ENCODE peak calls at places on chromosomes 12 and 14, in eight cellular contexts. L is mammary epithelial cell, N is mesothelial cell of epicardium, S is coronary artery, J is hepatocyte, Q is GM23338, I is HFFc6, A is A549. Z is an unnamed sample.

GRCh38 chr12:84919271-84919670 is 6.7 kb upstream of the SLC6A15 start:
- DNase-seq in S (no peak), N (no peak), J (no peak), I (no peak), Q (no peak), A (no peak), L (peak), Z (no peak)

GRCh38 chr14:75995372-75996041 is 9.9 kb downstream of the IFT43 start:
- DNase-seq in L (no peak), J (no peak), Q (no peak), A (no peak), N (no peak), I (peak), S (peak), Z (no peak)

GRCh38 chr12:102883204-102883799 is 33.7 kb downstream of the PAH start:
- DNase-seq in L (peak), A (peak), Q (peak), S (no peak), I (peak), N (peak), J (peak), Z (peak)

GRCh38 chr12:123102381-123102780 is 48.5 kb downstream of the PITPNM2 start:
- DNase-seq in A (no peak), N (no peak), I (no peak), L (no peak), J (no peak), S (no peak), Q (no peak), Z (no peak)

GRCh38 chr12:77973579-77973978 is 142.9 kb downstream of the NAV3 start:
- DNase-seq in L (no peak), I (no peak), S (no peak), Q (no peak), A (no peak), N (no peak), J (no peak), Z (no peak)

GRCh38 chr12:109092484-109093021 is 719 bp downstream of the ALKBH2 start:
- DNase-seq in A (no peak), Q (no peak), S (no peak), J (no peak), L (peak), I (no peak), N (no peak), Z (no peak)

GRCh38 chr14:88547386-88547780 is 7.4 kb downstream of the PTPN21 start:
- DNase-seq in S (no peak), J (no peak), A (no peak), N (no peak), Q (no peak), I (no peak), L (no peak), Z (no peak)

GRCh38 chr12:13534645-13535398 is 338.3 kb downstream of the EMP1 start:
- DNase-seq in S (no peak), I (peak), A (peak), N (peak), L (peak), J (peak), Q (peak), Z (peak)

GRCh38 chr12:69509308-69509736 is 39.1 kb downstream of the FRS2 start:
- DNase-seq in L (no peak), S (no peak), I (peak), A (no peak), J (no peak), Q (no peak), N (no peak), Z (no peak)

GRCh38 chr12:8527250-8528130 is 13.2 kb downstream of the CLEC4E start:
- DNase-seq in J (no peak), S (no peak), A (no peak), Q (peak), N (no peak), L (no peak), I (no peak), Z (no peak)

GRCh38 chr14:33880330-33880729 is 70.5 kb downstream of the EGLN3 start:
- DNase-seq in N (no peak), J (no peak), L (no peak), I (no peak), Q (no peak), S (no peak), A (no peak), Z (no peak)

GRCh38 chr12:43131304-43131703 is 420.7 kb downstream of the ADAMTS20 start:
- DNase-seq in J (no peak), N (no peak), A (no peak), Q (peak), S (no peak), I (no peak), L (no peak), Z (no peak)

GRCh38 chr12:71250186-71250585 is 92.4 kb upstream of the TSPAN8 start:
- DNase-seq in Q (no peak), A (no peak), J (no peak), N (no peak), I (no peak), S (no peak), L (peak), Z (no peak)

GRCh38 chr12:89706551-89707348 is 1.9 kb downstream of the ATP2B1 start:
- DNase-seq in S (no peak), I (no peak), Q (peak), N (no peak), J (peak), A (peak), L (peak), Z (no peak)

GRCh38 chr14:64478634-64479250 is 13.4 kb downstream of the AKAP5 start:
- DNase-seq in N (no peak), Q (no peak), J (no peak), S (no peak), A (peak), L (peak), I (no peak), Z (no peak)

GRCh38 chr14:34199585-34199984 is 248.7 kb upstream of the EGLN3 start:
- DNase-seq in N (no peak), S (no peak), Q (no peak), I (no peak), A (no peak), L (peak), J (no peak), Z (no peak)

GRCh38 chr14:61561657-61562276 is 133.5 kb upstream of the HIF1A start:
- DNase-seq in A (peak), I (peak), J (peak), Q (peak), N (peak), L (peak), S (peak), Z (no peak)

GRCh38 chr12:124747426-124748161 is 116.1 kb downstream of the SCARB1 start:
- DNase-seq in J (peak), S (no peak), Q (no peak), I (peak), N (no peak), A (peak), L (peak), Z (no peak)

GRCh38 chr14:100223332-100224171 is 15.4 kb upstream of the YY1 start:
- DNase-seq in S (no peak), A (no peak), I (no peak), J (peak), L (no peak), Q (peak), N (no peak), Z (no peak)

GRCh38 chr14:89085154-89086059 is 261.0 kb downstream of the TTC8 start:
- DNase-seq in N (no peak), I (no peak), Q (no peak), J (no peak), A (no peak), L (no peak), S (no peak), Z (no peak)

GRCh38 chr12:63093711-63094110 is 57.3 kb downstream of the AVPR1A start:
- DNase-seq in J (no peak), I (no peak), N (no peak), A (no peak), S (no peak), Q (no peak), L (no peak), Z (no peak)

GRCh38 chr12:56763753-56764657 is 881 bp downstream of the HSD17B6 start:
- DNase-seq in N (no peak), Q (no peak), J (no peak), A (no peak), L (no peak), I (peak), S (no peak), Z (no peak)

GRCh38 chr12:52924764-52925716 is 20.2 kb upstream of the KRT8 start:
- DNase-seq in Q (no peak), A (peak), S (no peak), L (peak), N (no peak), J (peak), I (peak), Z (no peak)

GRCh38 chr12:6267007-6267721 is 43.3 kb upstream of the PLEKHG6 start:
- DNase-seq in I (no peak), Q (no peak), A (no peak), S (no peak), L (peak), N (no peak), J (no peak), Z (no peak)

GRCh38 chr12:124654666-124655316 is 87.4 kb upstream of the NCOR2 start:
- DNase-seq in S (no peak), L (no peak), I (no peak), A (no peak), Q (no peak), N (peak), J (no peak), Z (no peak)

GRCh38 chr12:48027183-48028002 is 23.1 kb upstream of the COL2A1 start:
- DNase-seq in L (no peak), J (no peak), I (no peak), A (no peak), Q (no peak), S (no peak), N (no peak), Z (peak)

GRCh38 chr14:51619551-51619950 is 32.2 kb upstream of the FRMD6 start:
- DNase-seq in Q (no peak), L (no peak), N (no peak), J (no peak), A (no peak), S (no peak), I (no peak), Z (no peak)

GRCh38 chr12:104177663-104178501 is 37.7 kb upstream of the TXNRD1 start:
- DNase-seq in A (peak), J (peak), I (peak), S (peak), N (no peak), L (peak), Q (no peak), Z (no peak)

GRCh38 chr14:72739446-72740405 is 154.2 kb downstream of the DPF3 start:
- DNase-seq in A (no peak), N (peak), J (no peak), L (no peak), Q (no peak), S (peak), I (no peak), Z (no peak)

GRCh38 chr12:67202344-67203012 is 66.7 kb upstream of the CAND1 start:
- DNase-seq in A (no peak), I (no peak), N (no peak), S (no peak), L (no peak), Q (no peak), J (no peak), Z (no peak)

GRCh38 chr14:100882991-100883788 is 20.3 kb downstream of the RTL1 start:
- DNase-seq in S (no peak), N (no peak), Q (no peak), L (no peak), J (no peak), A (no peak), I (no peak), Z (no peak)

GRCh38 chr14:69090187-69090789 is 62.6 kb downstream of the DCAF5 start:
- DNase-seq in I (no peak), A (peak), N (no peak), S (no peak), Q (peak), L (peak), J (peak), Z (no peak)

GRCh38 chr12:4293299-4293941 is 19.9 kb downstream of the CCND2 start:
- DNase-seq in N (no peak), J (no peak), Q (no peak), S (no peak), A (no peak), I (no peak), L (no peak), Z (no peak)

GRCh38 chr14:32434880-32435279 is 105.8 kb downstream of the AKAP6 start:
- DNase-seq in I (no peak), L (no peak), N (no peak), A (no peak), J (no peak), S (no peak), Q (no peak), Z (no peak)

GRCh38 chr12:58408516-58408915 is 467.1 kb downstream of the ATP23 start:
- DNase-seq in S (no peak), L (no peak), A (no peak), N (no peak), J (no peak), Q (no peak), I (peak), Z (no peak)

GRCh38 chr12:44053550-44054243 is 217.8 kb downstream of the TMEM117 start:
- DNase-seq in L (peak), A (no peak), S (no peak), Q (no peak), N (no peak), J (no peak), I (peak), Z (no peak)

GRCh38 chr12:130761537-130762318 is 45.6 kb upstream of the RIMBP2 start:
- DNase-seq in I (peak), Q (peak), L (peak), N (peak), J (peak), A (peak), S (no peak), Z (peak)
- TF ChIP-seq CTCF in I (peak), Q (peak), L (peak), N (no peak), J (peak), A (peak), S (no peak), Z (peak)

GRCh38 chr12:19033244-19033643 is 96.3 kb upstream of the PLEKHA5 start:
- DNase-seq in S (no peak), N (no peak), I (no peak), Q (no peak), A (no peak), L (no peak), J (no peak), Z (no peak)

GRCh38 chr12:19032826-19033225 is 96.7 kb upstream of the PLEKHA5 start:
- DNase-seq in N (no peak), A (no peak), I (no peak), Q (no peak), L (no peak), J (no peak), S (no peak), Z (no peak)

GRCh38 chr12:19030180-19030579 is 99.4 kb upstream of the PLEKHA5 start:
- DNase-seq in N (no peak), J (no peak), I (no peak), Q (no peak), S (no peak), L (peak), A (no peak), Z (no peak)

GRCh38 chr12:19030603-19031002 is 98.9 kb upstream of the PLEKHA5 start:
- DNase-seq in I (no peak), S (no peak), N (no peak), A (no peak), Q (no peak), L (peak), J (no peak), Z (no peak)

DNA sequence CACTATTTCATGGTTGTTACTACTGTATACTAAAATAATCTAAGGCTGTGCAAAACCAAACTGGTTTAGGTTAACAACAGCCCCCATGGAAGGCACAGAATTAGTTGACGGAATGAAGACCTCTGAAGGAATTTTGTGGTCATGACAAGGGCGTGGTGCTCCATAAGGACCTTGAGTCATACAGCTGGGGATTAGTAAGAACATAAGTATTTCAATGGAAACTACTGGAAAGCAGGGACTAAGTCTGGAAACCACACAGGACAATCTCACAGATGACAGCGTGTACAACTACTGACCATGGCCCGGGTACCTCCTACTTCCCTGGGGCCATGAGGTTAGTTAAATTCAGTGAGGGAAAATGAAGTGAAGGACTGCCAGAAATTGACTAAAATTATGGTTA is 98.5 kb upstream of the PLEKHA5 start:
- DNase-seq in J (peak), L (peak), S (no peak), N (no peak), I (peak), A (peak), Q (no peak), Z (no peak)
- TF ChIP-seq CTCF in J (no peak), L (no peak), S (no peak), N (no peak), I (no peak), A (no peak), Q (no peak), Z (no peak)

GRCh38 chr12:76559277-76560082 is at the start of gene OSBPL8:
- DNase-seq in I (peak), J (peak), S (peak), L (peak), Q (peak), N (peak), A (peak), Z (peak)
- TF ChIP-seq CTCF in I (peak), J (peak), S (no peak), L (no peak), Q (peak), N (no peak), A (peak), Z (peak)

GRCh38 chr14:20818861-20819260 is 16.2 kb upstream of the RNASE1 start:
- DNase-seq in J (no peak), N (no peak), A (no peak), S (no peak), I (no peak), L (no peak), Q (peak), Z (no peak)
- TF ChIP-seq CTCF in J (no peak), N (no peak), A (peak), S (no peak), I (peak), L (no peak), Q (peak), Z (no peak)